ENCODE peak calls at places on chromosomes 11 and 22, in six cellular contexts. A is ovary, D is mesenteric fat pad, J is DMS153, Y is hypothalamus, I is Peyer's patch. V is an unnamed sample.

GRCh38 chr11:1863352-1864215 is 10.7 kb downstream of the LSP1 start:
- DNase-seq in Y (peak; percentile 22), J (peak; percentile 74), I (no peak), A (peak; percentile 91), D (peak; percentile 94), V (peak; percentile 82)

GRCh38 chr22:22037740-22038139 is 55.2 kb upstream of the TOP3B start:
- DNase-seq in I (no peak), A (no peak), J (no peak), Y (no peak), D (no peak), V (peak; percentile 67)

GRCh38 chr11:117820516-117820915 is 4.0 kb downstream of the FXYD2 start:
- DNase-seq in I (no peak), J (no peak), Y (no peak), A (no peak), D (no peak), V (no peak)

GRCh38 chr22:49961601-49962011 is 1.0 kb downstream of the PIM3 start:
- DNase-seq in A (no peak), D (peak; percentile 90), I (no peak), J (no peak), Y (no peak), V (peak; percentile 33)

GRCh38 chr22:43425976-43426785 is 14.4 kb downstream of the MPPED1 start:
- DNase-seq in D (no peak), Y (no peak), J (no peak), A (no peak), I (no peak), V (no peak)

GRCh38 chr11:46901156-46901555 is 17.2 kb downstream of the LRP4 start:
- DNase-seq in Y (no peak), J (no peak), I (no peak), A (no peak), D (no peak), V (no peak)

GRCh38 chr11:105156720-105157119 is 17.2 kb upstream of the CARD18 start:
- DNase-seq in D (no peak), I (no peak), Y (no peak), A (no peak), J (no peak), V (no peak)

GRCh38 chr11:31940396-31941037 is 129.4 kb upstream of the PAX6 start:
- DNase-seq in A (no peak), J (no peak), I (no peak), Y (no peak), D (no peak), V (peak; percentile 61)

GRCh38 chr22:38718414-38718813 is 12.7 kb downstream of the GTPBP1 start:
- DNase-seq in Y (no peak), A (peak; percentile 45), D (no peak), I (peak; percentile 87), J (no peak), V (peak; percentile 72)

GRCh38 chr11:34976496-34976895 is 60.1 kb downstream of the PDHX start:
- DNase-seq in A (no peak), J (no peak), I (no peak), D (no peak), Y (no peak), V (peak; percentile 31)

GRCh38 chr11:64763804-64764611 is 4.2 kb upstream of the PYGM start:
- DNase-seq in I (peak; percentile 89), A (no peak), D (peak; percentile 60), J (no peak), Y (no peak), V (no peak)

GRCh38 chr11:112831041-112831440 is 130.2 kb upstream of the NCAM1 start:
- DNase-seq in A (no peak), J (no peak), D (no peak), Y (no peak), I (no peak), V (no peak)

GRCh38 chr11:76248210-76248609 is 41.9 kb upstream of the WNT11 start:
- DNase-seq in J (no peak), D (no peak), I (no peak), Y (no peak), A (no peak), V (no peak)

GRCh38 chr11:8122173-8122572 is 41.2 kb downstream of the TUB start:
- DNase-seq in J (no peak), Y (no peak), D (no peak), I (no peak), A (no peak), V (no peak)

GRCh38 chr22:49408102-49408836 is 419.4 kb downstream of the BRD1 start:
- DNase-seq in I (no peak), J (no peak), D (peak; percentile 20), A (no peak), Y (no peak), V (no peak)

GRCh38 chr11:69353696-69354544 is 60.0 kb downstream of the MYEOV start:
- DNase-seq in J (no peak), I (no peak), D (peak; percentile 81), Y (no peak), A (no peak), V (no peak)

GRCh38 chr11:112610996-112611795 is 350.0 kb upstream of the NCAM1 start:
- DNase-seq in D (no peak), A (no peak), J (no peak), Y (no peak), I (no peak), V (peak; percentile 22)

GRCh38 chr11:121367434-121367833 is 74.9 kb downstream of the SC5D start:
- DNase-seq in A (no peak), J (no peak), I (peak; percentile 54), Y (no peak), D (no peak), V (peak; percentile 7)

GRCh38 chr22:24421428-24421931 is 5.9 kb upstream of the ADORA2A start:
- DNase-seq in A (no peak), J (no peak), Y (no peak), I (no peak), D (no peak), V (no peak)

GRCh38 chr11:34356918-34357645 is 728 bp downstream of the ABTB2 start:
- DNase-seq in D (no peak), A (peak; percentile 75), J (no peak), I (peak; percentile 75), Y (peak; percentile 47), V (peak; percentile 68)

GRCh38 chr11:71327156-71328085 is 75.0 kb upstream of the SHANK2 start:
- DNase-seq in D (peak; percentile 59), J (no peak), I (peak; percentile 36), Y (no peak), A (no peak), V (no peak)

GRCh38 chr11:115199501-115199900 is 304.7 kb downstream of the CADM1 start:
- DNase-seq in D (no peak), J (no peak), A (no peak), I (no peak), Y (no peak), V (no peak)

GRCh38 chr11:125371451-125371935 is 124.6 kb downstream of the FEZ1 start:
- DNase-seq in I (no peak), D (no peak), J (no peak), A (no peak), Y (no peak), V (no peak)

GRCh38 chr22:39614442-39614841 is 43.9 kb downstream of the CACNA1I start:
- DNase-seq in A (no peak), Y (no peak), J (no peak), D (no peak), I (no peak), V (no peak)

GRCh38 chr11:103800406-103801114 is 235.9 kb upstream of the DDI1 start:
- DNase-seq in A (peak; percentile 38), I (no peak), D (no peak), J (no peak), Y (no peak), V (peak; percentile 85)

GRCh38 chr11:838441-839279 is 3.7 kb downstream of the POLR2L start:
- DNase-seq in Y (no peak), A (no peak), D (no peak), I (no peak), J (no peak), V (peak; percentile 39)

GRCh38 chr11:14764899-14765527 is 121.4 kb downstream of the PDE3B start:
- DNase-seq in I (no peak), D (no peak), Y (no peak), A (no peak), J (no peak), V (peak; percentile 47)

GRCh38 chr11:69644071-69644961 is 3.4 kb downstream of the CCND1 start:
- DNase-seq in J (peak; percentile 6), Y (peak; percentile 22), D (no peak), I (no peak), A (peak; percentile 76), V (peak; percentile 93)

V was measured in fibroblast of the aortic adventitia.